ENCODE peak calls at places on chromosome 12, in four cellular contexts. One of them, this sample, is unnamed.

GRCh38 chr12:6452245-6452731 is 446 bp downstream of the TAPBPL start:
- DNase-seq in AG10803: no peak
- DNase-seq in AML-193: no peak
- DNase-seq in iPS-NIHi11: no peak
- DNase-seq in this sample: peak

GRCh38 chr12:53098354-53098981 is 1.0 kb downstream of the IGFBP6 start:
- DNase-seq in AML-193: no peak
- DNase-seq in AG10803: peak
- DNase-seq in iPS-NIHi11: no peak
- DNase-seq in this sample: no peak

GRCh38 chr12:33596061-33596460 is 156.4 kb upstream of the SYT10 start:
- DNase-seq in AG10803: no peak
- DNase-seq in iPS-NIHi11: no peak
- DNase-seq in AML-193: no peak
- DNase-seq in this sample: no peak

GRCh38 chr12:123532021-123532420 is 1.5 kb downstream of the RILPL1 start:
- DNase-seq in iPS-NIHi11: no peak
- DNase-seq in AML-193: peak
- DNase-seq in AG10803: peak
- DNase-seq in this sample: peak

GRCh38 chr12:79634957-79635471 is 55.8 kb downstream of the PAWR start:
- DNase-seq in iPS-NIHi11: peak
- DNase-seq in AML-193: peak
- DNase-seq in AG10803: peak
- DNase-seq in this sample: no peak

GRCh38 chr12:70666364-70666763 is 29.1 kb upstream of the PTPRB start:
- DNase-seq in AG10803: no peak
- DNase-seq in AML-193: no peak
- DNase-seq in iPS-NIHi11: no peak
- DNase-seq in this sample: no peak

GRCh38 chr12:92261071-92261470 is 115.4 kb upstream of the BTG1 start:
- DNase-seq in AML-193: no peak
- DNase-seq in AG10803: no peak
- DNase-seq in iPS-NIHi11: no peak
- DNase-seq in this sample: no peak

GRCh38 chr12:7832059-7832696 is 40.5 kb downstream of the SLC2A14 start:
- DNase-seq in iPS-NIHi11: peak
- DNase-seq in AML-193: peak
- DNase-seq in AG10803: peak
- DNase-seq in this sample: no peak

GRCh38 chr12:71685312-71685906 is 473 bp upstream of the TMEM19 start:
- DNase-seq in AG10803: no peak
- DNase-seq in iPS-NIHi11: no peak
- DNase-seq in AML-193: no peak
- DNase-seq in this sample: no peak

GRCh38 chr12:105280966-105281693 is 45.2 kb upstream of the APPL2 start:
- DNase-seq in iPS-NIHi11: no peak
- DNase-seq in AML-193: no peak
- DNase-seq in AG10803: no peak
- DNase-seq in this sample: peak

GRCh38 chr12:62211510-62211909 is 48.7 kb upstream of the USP15 start:
- DNase-seq in AML-193: peak
- DNase-seq in AG10803: no peak
- DNase-seq in iPS-NIHi11: no peak
- DNase-seq in this sample: no peak

GRCh38 chr12:52531563-52532300 is 11.5 kb upstream of the KRT5 start:
- DNase-seq in AG10803: no peak
- DNase-seq in AML-193: no peak
- DNase-seq in iPS-NIHi11: no peak
- DNase-seq in this sample: no peak

GRCh38 chr12:124852329-124852831 is 11.3 kb downstream of the SCARB1 start:
- DNase-seq in iPS-NIHi11: no peak
- DNase-seq in AML-193: peak
- DNase-seq in AG10803: peak
- DNase-seq in this sample: no peak

GRCh38 chr12:121830134-121830533 is 26.3 kb downstream of the SETD1B start:
- DNase-seq in AML-193: no peak
- DNase-seq in iPS-NIHi11: no peak
- DNase-seq in AG10803: no peak
- DNase-seq in this sample: no peak

GRCh38 chr12:105228494-105228893 is 7.5 kb downstream of the APPL2 start:
- DNase-seq in AG10803: peak
- DNase-seq in iPS-NIHi11: no peak
- DNase-seq in AML-193: no peak
- DNase-seq in this sample: no peak

GRCh38 chr12:2461046-2461445 is 333.7 kb upstream of the FKBP4 start:
- DNase-seq in AG10803: no peak
- DNase-seq in iPS-NIHi11: no peak
- DNase-seq in AML-193: no peak
- DNase-seq in this sample: no peak

GRCh38 chr12:53965251-53966069 is 7.5 kb upstream of the HOXC11 start:
- DNase-seq in AG10803: no peak
- DNase-seq in iPS-NIHi11: no peak
- DNase-seq in AML-193: no peak
- DNase-seq in this sample: peak